ENCODE peak calls at places on chromosomes 16 and 17, in four cellular contexts. One of them, this sample, is unnamed. For H3K4me1, the result is how much of the 10 kb centered on the place peaks cover.

GRCh38 chr16:22123146-22123545 is 30.8 kb downstream of the VWA3A start:
- DNase-seq in pancreas: no peak
- DNase-seq in tibial artery: peak
- DNase-seq in cardiac muscle cell: no peak
- DNase-seq in this sample: no peak

GRCh38 chr16:2008631-2009301 is 855 bp downstream of the ZNF598 start:
- DNase-seq in pancreas: no peak
- DNase-seq in cardiac muscle cell: no peak
- DNase-seq in tibial artery: no peak
- DNase-seq in this sample: no peak

GRCh38 chr17:83098241-83099085 is 19.1 kb downstream of the METRNL start:
- DNase-seq in cardiac muscle cell: no peak
- DNase-seq in tibial artery: no peak
- DNase-seq in pancreas: no peak
- DNase-seq in this sample: no peak

GRCh38 chr16:11312718-11313492 is 31.8 kb upstream of the PRM1 start:
- DNase-seq in tibial artery: no peak
- DNase-seq in cardiac muscle cell: no peak
- DNase-seq in pancreas: no peak
- DNase-seq in this sample: no peak

GRCh38 chr16:53476867-53477266 is 26.1 kb downstream of the AKTIP start:
- DNase-seq in tibial artery: no peak
- DNase-seq in cardiac muscle cell: no peak
- DNase-seq in pancreas: no peak
- DNase-seq in this sample: no peak

GRCh38 chr17:42667088-42667951 is 8.2 kb downstream of the TUBG2 start:
- DNase-seq in tibial artery: peak
- DNase-seq in pancreas: peak
- DNase-seq in cardiac muscle cell: no peak
- DNase-seq in this sample: no peak

GRCh38 chr17:56595831-56596740 is 2.6 kb downstream of the NOG start:
- DNase-seq in tibial artery: no peak
- DNase-seq in pancreas: no peak
- DNase-seq in cardiac muscle cell: peak
- DNase-seq in this sample: no peak

GRCh38 chr17:32486701-32487459 is at the start of gene CDK5R1:
- DNase-seq in cardiac muscle cell: peak
- DNase-seq in pancreas: peak
- DNase-seq in tibial artery: no peak
- DNase-seq in this sample: peak

GRCh38 chr16:22163806-22164205 is 1.5 kb downstream of the SDR42E2 start:
- DNase-seq in tibial artery: no peak
- DNase-seq in pancreas: no peak
- DNase-seq in cardiac muscle cell: no peak
- DNase-seq in this sample: no peak

GRCh38 chr16:24257965-24258364 is 1.8 kb downstream of the CACNG3 start:
- DNase-seq in cardiac muscle cell: no peak
- DNase-seq in tibial artery: no peak
- DNase-seq in pancreas: no peak
- DNase-seq in this sample: no peak

GRCh38 chr16:31508706-31509523 is 724 bp upstream of the RUSF1 start:
- DNase-seq in pancreas: no peak
- DNase-seq in tibial artery: no peak
- DNase-seq in cardiac muscle cell: no peak
- DNase-seq in this sample: no peak

GRCh38 chr16:66619036-66619435 is 14.5 kb downstream of the CMTM3 start:
- DNase-seq in tibial artery: no peak
- DNase-seq in pancreas: no peak
- DNase-seq in cardiac muscle cell: no peak
- DNase-seq in this sample: no peak
- H3K27ac ChIP-seq in tibial artery: peak
- H3K27ac ChIP-seq in pancreas: no peak
- H3K27ac ChIP-seq in cardiac muscle cell: peak
- H3K27ac ChIP-seq in this sample: no peak

DNA sequence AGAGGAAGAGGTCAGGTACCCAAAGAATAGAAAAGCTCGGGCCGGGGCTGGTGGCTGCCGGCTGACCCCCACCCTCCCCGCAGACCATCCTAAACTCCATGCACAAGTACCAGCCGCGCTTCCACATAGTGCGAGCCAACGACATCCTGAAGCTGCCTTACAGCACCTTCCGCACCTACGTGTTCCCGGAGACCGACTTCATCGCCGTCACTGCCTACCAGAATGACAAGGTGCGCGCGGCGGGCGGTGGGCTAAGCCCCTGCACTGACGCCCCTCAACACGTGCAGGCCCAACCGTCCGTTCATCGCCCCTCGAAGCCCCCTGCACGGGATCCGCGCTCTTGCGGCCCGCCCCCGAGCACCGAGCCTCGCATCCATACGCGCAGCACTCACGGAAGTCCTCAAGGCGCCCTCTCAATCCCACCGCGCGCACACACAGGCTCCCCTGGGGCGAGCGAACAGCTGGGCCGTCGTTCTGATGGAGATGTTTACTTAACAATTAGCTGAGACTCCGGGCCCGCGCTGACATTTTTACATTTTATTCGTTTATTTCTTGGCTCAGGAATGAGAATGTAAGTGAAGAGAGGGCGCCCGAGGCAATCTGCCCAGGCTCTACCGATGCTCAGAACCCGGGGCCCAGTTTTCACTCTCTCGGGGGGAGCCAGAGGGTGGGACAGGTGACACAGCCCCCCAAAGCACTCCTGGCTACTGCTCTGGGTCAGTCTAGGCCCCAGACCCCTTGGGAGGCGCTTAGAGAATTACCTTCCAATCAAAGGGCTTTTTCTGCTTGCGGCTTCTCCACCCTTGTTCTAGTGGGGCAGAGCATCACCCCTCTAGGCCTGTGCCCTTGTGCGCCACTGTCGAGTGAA is 3.6 kb downstream of the TBX2 start:
- DNase-seq in tibial artery: peak
- DNase-seq in cardiac muscle cell: peak
- DNase-seq in pancreas: peak
- DNase-seq in this sample: no peak
- H3K4me1 ChIP-seq in tibial artery: half or more
- H3K4me1 ChIP-seq in cardiac muscle cell: under half
- H3K4me1 ChIP-seq in pancreas: under half
- H3K4me1 ChIP-seq in this sample: under half

GRCh38 chr17:2059125-2059836 is 4.4 kb downstream of the HIC1 start:
- DNase-seq in pancreas: no peak
- DNase-seq in tibial artery: no peak
- DNase-seq in cardiac muscle cell: no peak
- DNase-seq in this sample: no peak

GRCh38 chr17:2061441-2061797 is 6.5 kb downstream of the HIC1 start:
- DNase-seq in pancreas: no peak
- DNase-seq in cardiac muscle cell: no peak
- DNase-seq in tibial artery: no peak
- DNase-seq in this sample: no peak

GRCh38 chr17:2062571-2063183 is 7.8 kb downstream of the HIC1 start:
- DNase-seq in pancreas: no peak
- DNase-seq in tibial artery: no peak
- DNase-seq in cardiac muscle cell: peak
- DNase-seq in this sample: no peak

GRCh38 chr17:2059837-2060658 is 5.1 kb downstream of the HIC1 start:
- DNase-seq in tibial artery: no peak
- DNase-seq in pancreas: no peak
- DNase-seq in cardiac muscle cell: no peak
- DNase-seq in this sample: no peak

GRCh38 chr17:2060681-2061440 is 6.0 kb downstream of the HIC1 start:
- DNase-seq in pancreas: peak
- DNase-seq in tibial artery: no peak
- DNase-seq in cardiac muscle cell: no peak
- DNase-seq in this sample: no peak
- H3K27ac ChIP-seq in pancreas: no peak
- H3K27ac ChIP-seq in tibial artery: peak
- H3K27ac ChIP-seq in cardiac muscle cell: no peak
- H3K27ac ChIP-seq in this sample: peak

GRCh38 chr17:76266244-76266938 is 1.2 kb downstream of the UBALD2 start:
- DNase-seq in cardiac muscle cell: no peak
- DNase-seq in pancreas: no peak
- DNase-seq in tibial artery: no peak
- DNase-seq in this sample: peak
- H3K4me1 ChIP-seq in cardiac muscle cell: under half
- H3K4me1 ChIP-seq in pancreas: half or more
- H3K4me1 ChIP-seq in tibial artery: half or more
- H3K4me1 ChIP-seq in this sample: under half

DNA sequence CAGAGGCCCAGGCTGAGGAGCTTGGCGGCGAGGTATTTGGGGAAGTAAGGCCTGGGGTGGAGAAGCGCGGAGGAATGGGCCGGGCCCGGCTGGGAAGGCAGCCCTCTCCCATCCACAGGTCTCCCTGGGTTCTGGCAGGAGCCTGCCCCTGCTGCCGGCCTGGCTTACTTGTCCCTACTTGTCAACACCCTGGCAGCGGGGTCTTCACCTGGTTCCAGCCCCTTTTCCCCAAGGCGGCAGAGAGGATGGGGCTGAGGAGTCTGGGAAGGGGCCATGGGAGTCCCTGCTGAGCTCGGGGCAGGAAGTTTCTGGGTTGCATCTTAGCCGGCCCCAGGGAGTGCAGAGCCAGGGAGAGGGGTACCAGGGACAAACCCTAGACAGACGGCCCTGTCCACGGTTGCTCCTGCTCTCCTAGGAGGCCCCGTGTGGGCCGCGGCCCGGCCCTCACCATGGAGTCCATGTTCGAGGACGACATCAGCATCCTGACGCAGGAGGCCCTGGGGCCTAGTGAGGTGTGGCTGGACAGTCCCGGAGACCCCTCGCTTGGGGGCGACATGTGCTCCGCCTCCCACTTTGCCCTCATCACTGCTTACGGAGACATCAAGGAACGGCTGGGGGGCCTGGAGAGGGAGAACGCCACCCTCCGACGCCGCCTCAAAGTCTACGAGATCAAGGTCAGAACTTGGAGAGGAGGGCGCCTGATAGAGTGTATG is 1.9 kb downstream of the TBKBP1 start:
- DNase-seq in cardiac muscle cell: peak
- DNase-seq in pancreas: no peak
- DNase-seq in tibial artery: peak
- DNase-seq in this sample: no peak
- H3K27ac ChIP-seq in cardiac muscle cell: peak
- H3K27ac ChIP-seq in pancreas: peak
- H3K27ac ChIP-seq in tibial artery: peak
- H3K27ac ChIP-seq in this sample: peak

GRCh38 chr17:46121165-46121764 is 72.0 kb downstream of the KANSL1 start:
- DNase-seq in pancreas: no peak
- DNase-seq in tibial artery: no peak
- DNase-seq in cardiac muscle cell: no peak
- DNase-seq in this sample: no peak
- H3K4me1 ChIP-seq in pancreas: half or more
- H3K4me1 ChIP-seq in tibial artery: half or more
- H3K4me1 ChIP-seq in cardiac muscle cell: half or more
- H3K4me1 ChIP-seq in this sample: under half

DNA sequence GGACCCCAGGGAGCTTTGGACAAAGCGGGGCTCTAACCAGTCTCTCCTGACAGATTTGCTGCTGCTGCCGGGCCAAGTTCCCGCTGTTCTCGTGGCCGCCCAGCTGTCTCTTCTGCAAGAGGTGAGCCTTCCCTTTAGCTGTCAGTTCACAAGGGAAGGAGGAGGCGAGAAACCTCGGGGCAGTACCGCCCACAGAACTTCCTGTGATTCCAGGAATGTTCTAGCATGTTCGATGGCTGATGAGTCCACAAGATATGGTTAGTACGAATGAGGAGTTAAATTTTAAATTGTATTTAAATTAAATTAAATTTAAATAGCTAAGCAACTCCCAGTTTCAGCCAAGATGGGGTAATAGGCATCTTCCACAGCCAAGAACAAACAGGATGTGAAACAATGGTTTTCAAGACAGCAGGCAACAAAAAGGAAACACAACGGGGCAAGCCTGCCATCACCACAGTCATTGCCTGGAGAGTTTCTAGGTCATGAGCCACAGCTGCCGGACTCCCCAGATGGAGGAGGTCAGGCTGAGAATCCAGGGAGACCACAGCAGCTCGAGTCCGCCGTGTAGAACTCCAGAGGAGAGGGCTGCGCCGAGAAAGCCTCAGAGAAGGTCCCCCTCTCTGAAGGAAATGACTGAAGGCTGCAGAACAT is 9.5 kb upstream of the TCF25 start:
- DNase-seq in pancreas: no peak
- DNase-seq in cardiac muscle cell: no peak
- DNase-seq in tibial artery: no peak
- DNase-seq in this sample: peak
- H3K27ac ChIP-seq in pancreas: no peak
- H3K27ac ChIP-seq in cardiac muscle cell: no peak
- H3K27ac ChIP-seq in tibial artery: no peak
- H3K27ac ChIP-seq in this sample: peak

This sample was measured in heart left ventricle.